ENCODE peak calls at places on chromosomes 4 and X, in eight cellular contexts. One of them, this sample, is unnamed.

GRCh38 chr4:184471872-184472539 is 2.3 kb downstream of the IRF2 start:
- DNase-seq in hippocampal formation: peak; percentile 28
- DNase-seq in SK-N-DZ: peak; percentile 43
- DNase-seq in AG09319: no peak
- DNase-seq in stimulated activated CD8-positive, alpha-beta memory T cell treated with anti-CD3 and anti-CD28 coated beads, Interleukin-4, amount 100 ng/mL, for 1 hour: no peak
- DNase-seq in kidney glomerular epithelial cell: no peak
- DNase-seq in endothelial cell: no peak
- DNase-seq in osteocyte: no peak
- DNase-seq in this sample: no peak

GRCh38 chr4:8002525-8003309 is 63.1 kb upstream of the AFAP1 start:
- DNase-seq in hippocampal formation: no peak
- DNase-seq in SK-N-DZ: no peak
- DNase-seq in AG09319: no peak
- DNase-seq in stimulated activated CD8-positive, alpha-beta memory T cell treated with anti-CD3 and anti-CD28 coated beads, Interleukin-4, amount 100 ng/mL, for 1 hour: no peak
- DNase-seq in kidney glomerular epithelial cell: no peak
- DNase-seq in endothelial cell: no peak
- DNase-seq in osteocyte: no peak
- DNase-seq in this sample: no peak

GRCh38 chrX:48154796-48155195 is 24.4 kb downstream of the SPACA5B start:
- DNase-seq in hippocampal formation: no peak
- DNase-seq in SK-N-DZ: no peak
- DNase-seq in AG09319: no peak
- DNase-seq in stimulated activated CD8-positive, alpha-beta memory T cell treated with anti-CD3 and anti-CD28 coated beads, Interleukin-4, amount 100 ng/mL, for 1 hour: no peak
- DNase-seq in kidney glomerular epithelial cell: no peak
- DNase-seq in endothelial cell: no peak
- DNase-seq in osteocyte: no peak
- DNase-seq in this sample: no peak

GRCh38 chrX:8783100-8784098 is 17.8 kb downstream of the FAM9A start:
- DNase-seq in hippocampal formation: no peak
- DNase-seq in SK-N-DZ: no peak
- DNase-seq in AG09319: no peak
- DNase-seq in stimulated activated CD8-positive, alpha-beta memory T cell treated with anti-CD3 and anti-CD28 coated beads, Interleukin-4, amount 100 ng/mL, for 1 hour: no peak
- DNase-seq in kidney glomerular epithelial cell: no peak
- DNase-seq in endothelial cell: peak; percentile 5
- DNase-seq in osteocyte: no peak
- DNase-seq in this sample: no peak

GRCh38 chr4:173169428-173170209 is 1.0 kb downstream of the GALNT7 start:
- DNase-seq in hippocampal formation: peak; percentile 53
- DNase-seq in SK-N-DZ: peak; percentile 57
- DNase-seq in AG09319: no peak
- DNase-seq in stimulated activated CD8-positive, alpha-beta memory T cell treated with anti-CD3 and anti-CD28 coated beads, Interleukin-4, amount 100 ng/mL, for 1 hour: peak; percentile 27
- DNase-seq in kidney glomerular epithelial cell: peak; percentile 34
- DNase-seq in endothelial cell: peak; percentile 76
- DNase-seq in osteocyte: peak; percentile 86
- DNase-seq in this sample: peak; percentile 91

GRCh38 chr4:73612032-73612431 is 8.2 kb downstream of the RASSF6 start:
- DNase-seq in hippocampal formation: no peak
- DNase-seq in SK-N-DZ: no peak
- DNase-seq in AG09319: no peak
- DNase-seq in stimulated activated CD8-positive, alpha-beta memory T cell treated with anti-CD3 and anti-CD28 coated beads, Interleukin-4, amount 100 ng/mL, for 1 hour: no peak
- DNase-seq in kidney glomerular epithelial cell: no peak
- DNase-seq in endothelial cell: no peak
- DNase-seq in osteocyte: no peak
- DNase-seq in this sample: no peak

GRCh38 chrX:106484233-106484632 is 127.5 kb upstream of the RADX start:
- DNase-seq in hippocampal formation: no peak
- DNase-seq in SK-N-DZ: no peak
- DNase-seq in AG09319: no peak
- DNase-seq in stimulated activated CD8-positive, alpha-beta memory T cell treated with anti-CD3 and anti-CD28 coated beads, Interleukin-4, amount 100 ng/mL, for 1 hour: no peak
- DNase-seq in kidney glomerular epithelial cell: no peak
- DNase-seq in endothelial cell: no peak
- DNase-seq in osteocyte: no peak
- DNase-seq in this sample: no peak

GRCh38 chr4:87622303-87622702 is 14.0 kb downstream of the DSPP start:
- DNase-seq in hippocampal formation: no peak
- DNase-seq in SK-N-DZ: no peak
- DNase-seq in AG09319: no peak
- DNase-seq in stimulated activated CD8-positive, alpha-beta memory T cell treated with anti-CD3 and anti-CD28 coated beads, Interleukin-4, amount 100 ng/mL, for 1 hour: no peak
- DNase-seq in kidney glomerular epithelial cell: no peak
- DNase-seq in endothelial cell: no peak
- DNase-seq in osteocyte: no peak
- DNase-seq in this sample: no peak

GRCh38 chr4:23022032-23022431 is 329.3 kb downstream of the GBA3 start:
- DNase-seq in hippocampal formation: no peak
- DNase-seq in SK-N-DZ: no peak
- DNase-seq in AG09319: peak; percentile 44
- DNase-seq in stimulated activated CD8-positive, alpha-beta memory T cell treated with anti-CD3 and anti-CD28 coated beads, Interleukin-4, amount 100 ng/mL, for 1 hour: no peak
- DNase-seq in kidney glomerular epithelial cell: peak; percentile 71
- DNase-seq in endothelial cell: no peak
- DNase-seq in osteocyte: no peak
- DNase-seq in this sample: no peak

GRCh38 chr4:3037957-3038451 is 36.3 kb downstream of the HTT-AS start:
- DNase-seq in hippocampal formation: no peak
- DNase-seq in SK-N-DZ: no peak
- DNase-seq in AG09319: no peak
- DNase-seq in stimulated activated CD8-positive, alpha-beta memory T cell treated with anti-CD3 and anti-CD28 coated beads, Interleukin-4, amount 100 ng/mL, for 1 hour: no peak
- DNase-seq in kidney glomerular epithelial cell: no peak
- DNase-seq in endothelial cell: no peak
- DNase-seq in osteocyte: no peak
- DNase-seq in this sample: no peak